ENCODE peak calls at places on chromosome 12, in ten cellular contexts. One of them, this sample, is unnamed.

GRCh38 chr12:130053641-130054040 is 108.6 kb upstream of the FZD10 start:
- DNase-seq in caudate nucleus: no peak
- DNase-seq in left cardiac atrium: no peak
- DNase-seq in hepatocyte: peak; percentile 39
- DNase-seq in retinal pigment epithelial cell: no peak
- DNase-seq in fibroblast of lung: no peak
- DNase-seq in activated CD8-positive, alpha-beta memory T cell treated with anti-CD3 and anti-CD28 coated beads, Interleukin-2, amount 50 U/mL, for 4 hours: no peak
- DNase-seq in T-helper 1 cell: no peak
- DNase-seq in stimulated activated CD4-positive, alpha-beta T cell treated with anti-CD3 and anti-CD28 coated beads, Interleukin-2, amount 100 ng/mL, for 48 hours: no peak
- DNase-seq in AG10803: no peak
- DNase-seq in this sample: no peak

GRCh38 chr12:124677552-124678356 is 110.3 kb upstream of the NCOR2 start:
- DNase-seq in fibroblast of lung: no peak
- DNase-seq in T-helper 1 cell: no peak
- DNase-seq in activated CD8-positive, alpha-beta memory T cell treated with anti-CD3 and anti-CD28 coated beads, Interleukin-2, amount 50 U/mL, for 4 hours: no peak
- DNase-seq in left cardiac atrium: no peak
- DNase-seq in retinal pigment epithelial cell: no peak
- DNase-seq in caudate nucleus: no peak
- DNase-seq in AG10803: no peak
- DNase-seq in hepatocyte: no peak
- DNase-seq in stimulated activated CD4-positive, alpha-beta T cell treated with anti-CD3 and anti-CD28 coated beads, Interleukin-2, amount 100 ng/mL, for 48 hours: no peak
- DNase-seq in this sample: no peak

GRCh38 chr12:3101309-3102022 is 24.3 kb downstream of the TSPAN9 start:
- DNase-seq in activated CD8-positive, alpha-beta memory T cell treated with anti-CD3 and anti-CD28 coated beads, Interleukin-2, amount 50 U/mL, for 4 hours: no peak
- DNase-seq in fibroblast of lung: peak; percentile 66
- DNase-seq in hepatocyte: no peak
- DNase-seq in stimulated activated CD4-positive, alpha-beta T cell treated with anti-CD3 and anti-CD28 coated beads, Interleukin-2, amount 100 ng/mL, for 48 hours: no peak
- DNase-seq in AG10803: peak; percentile 70
- DNase-seq in T-helper 1 cell: no peak
- DNase-seq in retinal pigment epithelial cell: no peak
- DNase-seq in left cardiac atrium: no peak
- DNase-seq in caudate nucleus: peak; percentile 11
- DNase-seq in this sample: peak; percentile 21

GRCh38 chr12:54349031-54349430 is 15.3 kb downstream of the GPR84 start:
- DNase-seq in stimulated activated CD4-positive, alpha-beta T cell treated with anti-CD3 and anti-CD28 coated beads, Interleukin-2, amount 100 ng/mL, for 48 hours: no peak
- DNase-seq in AG10803: no peak
- DNase-seq in caudate nucleus: peak; percentile 20
- DNase-seq in hepatocyte: no peak
- DNase-seq in activated CD8-positive, alpha-beta memory T cell treated with anti-CD3 and anti-CD28 coated beads, Interleukin-2, amount 50 U/mL, for 4 hours: no peak
- DNase-seq in fibroblast of lung: no peak
- DNase-seq in T-helper 1 cell: no peak
- DNase-seq in retinal pigment epithelial cell: no peak
- DNase-seq in left cardiac atrium: no peak
- DNase-seq in this sample: no peak

GRCh38 chr12:82486524-82487235 is 128.4 kb downstream of the METTL25 start:
- DNase-seq in retinal pigment epithelial cell: peak; percentile 51
- DNase-seq in T-helper 1 cell: no peak
- DNase-seq in AG10803: peak; percentile 5
- DNase-seq in stimulated activated CD4-positive, alpha-beta T cell treated with anti-CD3 and anti-CD28 coated beads, Interleukin-2, amount 100 ng/mL, for 48 hours: no peak
- DNase-seq in activated CD8-positive, alpha-beta memory T cell treated with anti-CD3 and anti-CD28 coated beads, Interleukin-2, amount 50 U/mL, for 4 hours: no peak
- DNase-seq in left cardiac atrium: no peak
- DNase-seq in hepatocyte: no peak
- DNase-seq in caudate nucleus: no peak
- DNase-seq in fibroblast of lung: peak; percentile 56
- DNase-seq in this sample: no peak

GRCh38 chr12:118418385-118419057 is 42.2 kb downstream of the SUDS3 start:
- DNase-seq in left cardiac atrium: no peak
- DNase-seq in AG10803: peak; percentile 9
- DNase-seq in T-helper 1 cell: no peak
- DNase-seq in fibroblast of lung: no peak
- DNase-seq in activated CD8-positive, alpha-beta memory T cell treated with anti-CD3 and anti-CD28 coated beads, Interleukin-2, amount 50 U/mL, for 4 hours: no peak
- DNase-seq in stimulated activated CD4-positive, alpha-beta T cell treated with anti-CD3 and anti-CD28 coated beads, Interleukin-2, amount 100 ng/mL, for 48 hours: no peak
- DNase-seq in retinal pigment epithelial cell: no peak
- DNase-seq in caudate nucleus: no peak
- DNase-seq in hepatocyte: no peak
- DNase-seq in this sample: no peak

GRCh38 chr12:126385785-126386184 is 1320.5 kb downstream of the AACS start:
- DNase-seq in left cardiac atrium: no peak
- DNase-seq in caudate nucleus: no peak
- DNase-seq in AG10803: peak; percentile 36
- DNase-seq in hepatocyte: no peak
- DNase-seq in retinal pigment epithelial cell: no peak
- DNase-seq in T-helper 1 cell: no peak
- DNase-seq in stimulated activated CD4-positive, alpha-beta T cell treated with anti-CD3 and anti-CD28 coated beads, Interleukin-2, amount 100 ng/mL, for 48 hours: no peak
- DNase-seq in fibroblast of lung: peak; percentile 85
- DNase-seq in activated CD8-positive, alpha-beta memory T cell treated with anti-CD3 and anti-CD28 coated beads, Interleukin-2, amount 50 U/mL, for 4 hours: no peak
- DNase-seq in this sample: no peak

GRCh38 chr12:107329569-107330324 is 236.4 kb upstream of the CRY1 start:
- DNase-seq in hepatocyte: no peak
- DNase-seq in activated CD8-positive, alpha-beta memory T cell treated with anti-CD3 and anti-CD28 coated beads, Interleukin-2, amount 50 U/mL, for 4 hours: no peak
- DNase-seq in retinal pigment epithelial cell: no peak
- DNase-seq in T-helper 1 cell: no peak
- DNase-seq in stimulated activated CD4-positive, alpha-beta T cell treated with anti-CD3 and anti-CD28 coated beads, Interleukin-2, amount 100 ng/mL, for 48 hours: no peak
- DNase-seq in caudate nucleus: no peak
- DNase-seq in left cardiac atrium: no peak
- DNase-seq in fibroblast of lung: peak; percentile 49
- DNase-seq in AG10803: peak; percentile 65
- DNase-seq in this sample: peak; percentile 28

GRCh38 chr12:1859643-1860042 is 39.3 kb downstream of the LRTM2 start:
- DNase-seq in caudate nucleus: no peak
- DNase-seq in AG10803: no peak
- DNase-seq in left cardiac atrium: no peak
- DNase-seq in hepatocyte: no peak
- DNase-seq in stimulated activated CD4-positive, alpha-beta T cell treated with anti-CD3 and anti-CD28 coated beads, Interleukin-2, amount 100 ng/mL, for 48 hours: no peak
- DNase-seq in retinal pigment epithelial cell: no peak
- DNase-seq in T-helper 1 cell: no peak
- DNase-seq in activated CD8-positive, alpha-beta memory T cell treated with anti-CD3 and anti-CD28 coated beads, Interleukin-2, amount 50 U/mL, for 4 hours: no peak
- DNase-seq in fibroblast of lung: peak; percentile 16
- DNase-seq in this sample: peak; percentile 29

GRCh38 chr12:124730455-124730932 is 133.2 kb downstream of the SCARB1 start:
- DNase-seq in activated CD8-positive, alpha-beta memory T cell treated with anti-CD3 and anti-CD28 coated beads, Interleukin-2, amount 50 U/mL, for 4 hours: no peak
- DNase-seq in retinal pigment epithelial cell: no peak
- DNase-seq in T-helper 1 cell: no peak
- DNase-seq in left cardiac atrium: peak; percentile 55
- DNase-seq in stimulated activated CD4-positive, alpha-beta T cell treated with anti-CD3 and anti-CD28 coated beads, Interleukin-2, amount 100 ng/mL, for 48 hours: no peak
- DNase-seq in hepatocyte: peak; percentile 45
- DNase-seq in fibroblast of lung: peak; percentile 73
- DNase-seq in AG10803: peak; percentile 51
- DNase-seq in caudate nucleus: no peak
- DNase-seq in this sample: peak; percentile 67

GRCh38 chr12:88313554-88313953 is 171.4 kb downstream of the TMTC3 start:
- DNase-seq in fibroblast of lung: no peak
- DNase-seq in T-helper 1 cell: no peak
- DNase-seq in AG10803: no peak
- DNase-seq in activated CD8-positive, alpha-beta memory T cell treated with anti-CD3 and anti-CD28 coated beads, Interleukin-2, amount 50 U/mL, for 4 hours: no peak
- DNase-seq in caudate nucleus: no peak
- DNase-seq in hepatocyte: no peak
- DNase-seq in retinal pigment epithelial cell: no peak
- DNase-seq in stimulated activated CD4-positive, alpha-beta T cell treated with anti-CD3 and anti-CD28 coated beads, Interleukin-2, amount 100 ng/mL, for 48 hours: no peak
- DNase-seq in left cardiac atrium: no peak
- DNase-seq in this sample: no peak

GRCh38 chr12:18719922-18720321 is 17.9 kb downstream of the PLCZ1 start:
- DNase-seq in caudate nucleus: no peak
- DNase-seq in AG10803: peak; percentile 21
- DNase-seq in stimulated activated CD4-positive, alpha-beta T cell treated with anti-CD3 and anti-CD28 coated beads, Interleukin-2, amount 100 ng/mL, for 48 hours: no peak
- DNase-seq in T-helper 1 cell: no peak
- DNase-seq in hepatocyte: no peak
- DNase-seq in fibroblast of lung: peak; percentile 40
- DNase-seq in left cardiac atrium: no peak
- DNase-seq in activated CD8-positive, alpha-beta memory T cell treated with anti-CD3 and anti-CD28 coated beads, Interleukin-2, amount 50 U/mL, for 4 hours: no peak
- DNase-seq in retinal pigment epithelial cell: no peak
- DNase-seq in this sample: no peak

GRCh38 chr12:23585782-23586163 is 363.7 kb downstream of the SOX5 start:
- DNase-seq in left cardiac atrium: no peak
- DNase-seq in retinal pigment epithelial cell: no peak
- DNase-seq in hepatocyte: no peak
- DNase-seq in stimulated activated CD4-positive, alpha-beta T cell treated with anti-CD3 and anti-CD28 coated beads, Interleukin-2, amount 100 ng/mL, for 48 hours: no peak
- DNase-seq in activated CD8-positive, alpha-beta memory T cell treated with anti-CD3 and anti-CD28 coated beads, Interleukin-2, amount 50 U/mL, for 4 hours: no peak
- DNase-seq in T-helper 1 cell: no peak
- DNase-seq in caudate nucleus: no peak
- DNase-seq in fibroblast of lung: no peak
- DNase-seq in AG10803: no peak
- DNase-seq in this sample: no peak

GRCh38 chr12:107992870-107993451 is 136.1 kb upstream of the WSCD2 start:
- DNase-seq in T-helper 1 cell: no peak
- DNase-seq in caudate nucleus: no peak
- DNase-seq in fibroblast of lung: peak; percentile 15
- DNase-seq in left cardiac atrium: no peak
- DNase-seq in retinal pigment epithelial cell: no peak
- DNase-seq in hepatocyte: peak; percentile 73
- DNase-seq in stimulated activated CD4-positive, alpha-beta T cell treated with anti-CD3 and anti-CD28 coated beads, Interleukin-2, amount 100 ng/mL, for 48 hours: peak; percentile 1
- DNase-seq in AG10803: peak; percentile 30
- DNase-seq in activated CD8-positive, alpha-beta memory T cell treated with anti-CD3 and anti-CD28 coated beads, Interleukin-2, amount 50 U/mL, for 4 hours: no peak
- DNase-seq in this sample: peak; percentile 14

This sample was measured in adipocyte.